ENCODE peak calls at places on chromosomes 11 and 22, in six cellular contexts. I is body of pancreas, Z is fibroblast of lung, L is ovary, U is transverse colon, P is lower lobe of right lung. J is an unnamed sample.

GRCh38 chr11:117037279-117037951 is 60.8 kb downstream of the SIK3 start:
- DNase-seq in I (no peak), Z (no peak), L (no peak), U (no peak), P (no peak), J (no peak)

GRCh38 chr11:18019650-18020049 is 6.8 kb upstream of the SERGEF start:
- DNase-seq in I (no peak), Z (no peak), L (no peak), U (no peak), P (no peak), J (no peak)

GRCh38 chr11:122215244-122215992 is 99.4 kb upstream of the BLID start:
- DNase-seq in I (peak; percentile 79), Z (peak; percentile 98), L (peak; percentile 88), U (peak; percentile 48), P (peak; percentile 70), J (peak; percentile 73)

GRCh38 chr11:57460017-57460755 is at the start of gene RTN4RL2:
- DNase-seq in I (peak; percentile 48), Z (peak; percentile 54), L (no peak), U (no peak), P (peak; percentile 61), J (peak; percentile 47)

GRCh38 chr11:120555433-120555773 is 43.9 kb downstream of the GRIK4 start:
- DNase-seq in I (no peak), Z (no peak), L (no peak), U (no peak), P (no peak), J (no peak)

GRCh38 chr11:73140213-73141030 is 1.7 kb downstream of the FCHSD2 start:
- DNase-seq in I (no peak), Z (peak; percentile 47), L (peak; percentile 55), U (no peak), P (no peak), J (peak; percentile 49)

GRCh38 chr22:41350087-41350486 is 31.7 kb upstream of the TEF start:
- DNase-seq in I (no peak), Z (no peak), L (no peak), U (peak; percentile 30), P (no peak), J (no peak)

GRCh38 chr22:37427128-37427710 is at the start of gene ELFN2:
- DNase-seq in I (peak; percentile 37), Z (peak; percentile 12), L (peak; percentile 50), U (no peak), P (no peak), J (no peak)

GRCh38 chr11:44434191-44434590 is 124.3 kb upstream of the ALX4 start:
- DNase-seq in I (no peak), Z (no peak), L (no peak), U (no peak), P (no peak), J (no peak)

GRCh38 chr11:111334495-111335123 is 36.3 kb downstream of the POU2AF3 start:
- DNase-seq in I (peak; percentile 63), Z (no peak), L (no peak), U (peak; percentile 48), P (no peak), J (no peak)

GRCh38 chr22:19753090-19753842 is 7.3 kb upstream of the TBX1 start:
- DNase-seq in I (no peak), Z (no peak), L (no peak), U (no peak), P (no peak), J (no peak)
- TF ChIP-seq CTCF in I (no peak), Z (no peak), L (no peak), U (no peak), P (no peak), J (no peak)

GRCh38 chr11:119262668-119263351 is 54.1 kb downstream of the MCAM start:
- DNase-seq in I (no peak), Z (peak; percentile 28), L (no peak), U (no peak), P (no peak), J (no peak)

GRCh38 chr11:119258983-119259382 is 52.8 kb downstream of the CBL start:
- DNase-seq in I (no peak), Z (no peak), L (no peak), U (no peak), P (no peak), J (no peak)

GRCh38 chr11:119254239-119254638 is 48.1 kb downstream of the CBL start:
- DNase-seq in I (no peak), Z (no peak), L (no peak), U (no peak), P (no peak), J (no peak)

GRCh38 chr11:119263352-119263940 is 53.5 kb downstream of the MCAM start:
- DNase-seq in I (no peak), Z (no peak), L (no peak), U (no peak), P (no peak), J (no peak)

GRCh38 chr11:119258180-119258579 is 52.0 kb downstream of the CBL start:
- DNase-seq in I (no peak), Z (no peak), L (no peak), U (no peak), P (no peak), J (no peak)
- H3K4me1 ChIP-seq in I (peaks cover 7% of the 10 kb centered on the region), Z (peaks cover 2% of the 10 kb centered on the region), L (no peaks in the 10 kb centered on the region), U (peaks cover 13% of the 10 kb centered on the region), P (peaks cover 14% of the 10 kb centered on the region), J (peaks cover 4% of the 10 kb centered on the region)

GRCh38 chr11:132123449-132123848 is 753.0 kb downstream of the NTM start:
- DNase-seq in I (no peak), Z (no peak), L (no peak), U (no peak), P (no peak), J (no peak)

GRCh38 chr11:132125855-132126841 is 755.7 kb downstream of the NTM start:
- DNase-seq in I (no peak), Z (peak; percentile 34), L (no peak), U (no peak), P (no peak), J (no peak)

GRCh38 chr11:132131051-132131450 is 760.6 kb downstream of the NTM start:
- DNase-seq in I (no peak), Z (no peak), L (no peak), U (no peak), P (no peak), J (no peak)

GRCh38 chr11:132123854-132124835 is 753.7 kb downstream of the NTM start:
- DNase-seq in I (no peak), Z (no peak), L (no peak), U (no peak), P (no peak), J (no peak)

DNA sequence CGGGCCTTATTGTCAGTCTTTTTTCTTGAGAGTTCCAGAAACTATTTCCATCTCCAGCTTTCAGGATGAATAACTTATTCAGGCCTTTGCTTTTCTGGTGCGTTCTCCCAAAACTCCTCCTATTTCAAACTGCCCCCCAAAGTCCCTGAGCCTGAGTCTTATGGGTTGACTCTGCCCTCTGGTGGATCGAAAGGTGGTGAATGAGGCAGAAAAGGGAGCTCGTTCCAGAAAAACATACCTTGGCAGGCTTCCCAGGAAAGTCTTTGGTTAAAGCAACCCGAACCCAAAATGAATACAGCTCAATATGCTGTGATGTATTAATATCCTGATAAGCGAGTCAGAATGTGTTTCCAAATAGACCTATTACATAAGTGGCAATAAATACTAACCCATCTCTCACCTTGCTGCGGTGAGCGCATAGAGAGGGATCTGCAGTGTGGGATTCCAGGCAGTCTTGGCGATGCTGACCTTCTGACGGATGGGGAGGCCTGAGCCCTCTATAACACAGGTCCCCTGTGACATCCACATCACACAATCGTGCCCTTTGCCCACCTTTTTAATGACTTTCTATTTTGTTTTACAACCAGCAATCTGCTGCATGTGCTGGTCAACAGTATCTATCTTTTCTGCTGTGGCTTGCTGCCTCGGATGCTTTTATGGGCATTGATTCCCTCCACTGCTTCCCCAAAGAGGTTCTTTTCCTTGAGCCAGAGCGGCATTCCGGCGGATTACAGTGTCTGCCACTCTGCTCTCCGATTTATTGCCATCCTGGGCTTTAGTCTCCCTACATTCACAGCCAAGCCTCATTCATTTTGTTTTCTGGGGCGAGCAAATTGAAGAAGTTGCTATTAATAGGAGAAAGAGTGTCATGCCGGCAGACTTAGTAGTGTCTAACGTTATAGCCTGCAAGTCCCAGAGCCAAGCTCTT is 756.8 kb downstream of the NTM start:
- DNase-seq in I (peak; percentile 41), Z (peak; percentile 93), L (no peak), U (peak; percentile 12), P (no peak), J (peak; percentile 71)
- TF ChIP-seq CTCF in I (peak; percentile 41), Z (peak; percentile 84), L (no peak), U (peak; percentile 22), P (peak; percentile 39), J (peak; percentile 24)

DNA sequence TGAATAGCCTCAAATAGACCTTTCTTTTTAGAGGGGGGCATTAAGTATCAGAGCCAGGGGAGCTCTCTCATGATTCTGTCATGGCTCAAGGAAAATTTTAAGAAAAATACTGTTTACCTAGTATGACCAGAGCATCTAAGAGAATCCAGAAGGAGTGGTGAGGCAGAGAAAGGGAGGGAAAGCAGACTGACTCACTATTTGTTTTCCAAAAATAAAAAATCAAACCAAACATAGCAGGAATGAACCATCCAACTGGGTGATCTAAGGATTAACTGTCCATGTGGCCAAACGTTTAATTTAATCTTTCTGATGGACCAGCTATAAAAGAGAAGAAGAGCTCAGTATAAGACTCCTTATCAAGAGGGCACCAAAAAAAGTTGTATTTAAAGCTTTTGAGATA is 70.8 kb downstream of the GAB2 start:
- DNase-seq in I (no peak), Z (no peak), L (no peak), U (no peak), P (no peak), J (no peak)
- H3K4me1 ChIP-seq in I (peaks cover 6% of the 10 kb centered on the region), Z (peaks cover 19% of the 10 kb centered on the region), L (peaks cover 23% of the 10 kb centered on the region), U (peaks cover 65% of the 10 kb centered on the region), P (peaks cover 58% of the 10 kb centered on the region), J (peaks cover 20% of the 10 kb centered on the region)